ENCODE peak calls at places on chromosomes 1 and 21, in six cellular contexts. J is GM23248, Y is neural progenitor cell, B is MM.1S, R is PC-3, I is A673. E is an unnamed sample.

GRCh38 chr21:35020902-35021301 is 28.2 kb downstream of the RUNX1 start:
- DNase-seq in J (peak; percentile 66), Y (no peak), B (no peak), R (peak; percentile 61), I (no peak), E (no peak)

GRCh38 chr21:43321611-43322010 is 105.3 kb downstream of the SIK1 start:
- DNase-seq in J (no peak), Y (no peak), B (no peak), R (no peak), I (no peak), E (no peak)

GRCh38 chr1:111971396-111971795 is 18.1 kb downstream of the KCND3 start:
- DNase-seq in J (no peak), Y (no peak), B (no peak), R (no peak), I (no peak), E (no peak)

GRCh38 chr21:14591882-14592281 is 45.8 kb upstream of the SAMSN1 start:
- DNase-seq in J (peak; percentile 30), Y (no peak), B (no peak), R (peak; percentile 26), I (no peak), E (peak; percentile 66)

GRCh38 chr1:61079898-61080336 is 2.4 kb upstream of the NFIA start:
- DNase-seq in J (peak; percentile 83), Y (peak; percentile 60), B (no peak), R (peak; percentile 85), I (peak; percentile 97), E (peak; percentile 69)

GRCh38 chr1:232600430-232601258 is 29.3 kb downstream of the SIPA1L2 start:
- DNase-seq in J (no peak), Y (no peak), B (no peak), R (no peak), I (no peak), E (peak; percentile 28)

GRCh38 chr1:6108937-6109636 is 63.4 kb downstream of the KCNAB2 start:
- DNase-seq in J (peak; percentile 73), Y (peak; percentile 66), B (peak; percentile 24), R (peak; percentile 89), I (peak; percentile 77), E (peak; percentile 14)

GRCh38 chr1:42014823-42015222 is 96.1 kb upstream of the HIVEP3 start:
- DNase-seq in J (no peak), Y (no peak), B (no peak), R (no peak), I (no peak), E (no peak)

GRCh38 chr21:30044447-30045064 is 104.8 kb upstream of the GRIK1 start:
- DNase-seq in J (peak; percentile 28), Y (peak; percentile 31), B (peak; percentile 23), R (peak; percentile 70), I (peak; percentile 45), E (peak; percentile 3)

GRCh38 chr1:25569599-25570458 is 26.4 kb downstream of the LDLRAP1 start:
- DNase-seq in J (peak; percentile 31), Y (no peak), B (no peak), R (peak; percentile 17), I (no peak), E (peak; percentile 65)

GRCh38 chr1:228647523-228648444 is 87.5 kb upstream of the RHOU start:
- DNase-seq in J (peak; percentile 69), Y (peak; percentile 77), B (no peak), R (peak; percentile 87), I (peak; percentile 63), E (peak; percentile 37)

GRCh38 chr1:98429851-98430496 is 231.5 kb upstream of the SNX7 start:
- DNase-seq in J (no peak), Y (peak; percentile 25), B (no peak), R (peak; percentile 42), I (peak; percentile 69), E (no peak)

GRCh38 chr1:23528245-23528978 is 2.6 kb downstream of the E2F2 start:
- DNase-seq in J (peak; percentile 89), Y (no peak), B (peak; percentile 96), R (peak; percentile 97), I (peak; percentile 87), E (peak; percentile 69)

GRCh38 chr1:57707631-57708030 is 283.8 kb upstream of the DAB1 start:
- DNase-seq in J (no peak), Y (no peak), B (no peak), R (no peak), I (peak; percentile 75), E (no peak)

GRCh38 chr1:151831605-151832004 is at the start of gene RORC:
- DNase-seq in J (no peak), Y (no peak), B (no peak), R (no peak), I (no peak), E (no peak)

GRCh38 chr1:197222025-197222685 is 45.9 kb upstream of the CRB1 start:
- DNase-seq in J (no peak), Y (no peak), B (no peak), R (peak; percentile 66), I (no peak), E (no peak)

GRCh38 chr1:119440908-119441307 is 26.0 kb downstream of the HSD3B2 start:
- DNase-seq in J (no peak), Y (peak; percentile 17), B (no peak), R (no peak), I (no peak), E (no peak)

GRCh38 chr1:2311184-2312032 is 79.9 kb downstream of the MORN1 start:
- DNase-seq in J (peak; percentile 79), Y (peak; percentile 86), B (peak; percentile 21), R (peak; percentile 64), I (peak; percentile 87), E (peak; percentile 57)

GRCh38 chr1:20686878-20687725 is 25.9 kb upstream of the DDOST start:
- DNase-seq in J (no peak), Y (no peak), B (no peak), R (no peak), I (no peak), E (no peak)

GRCh38 chr1:206686486-206687249 is 2.0 kb downstream of the MAPKAPK2 start:
- DNase-seq in J (no peak), Y (no peak), B (no peak), R (no peak), I (no peak), E (no peak)

GRCh38 chr1:205918955-205919746 is 24.1 kb downstream of the SLC26A9 start:
- DNase-seq in J (peak; percentile 78), Y (peak; percentile 74), B (peak; percentile 81), R (peak; percentile 94), I (peak; percentile 80), E (peak; percentile 84)

GRCh38 chr1:101309334-101310221 is 72.8 kb downstream of the S1PR1 start:
- DNase-seq in J (peak; percentile 72), Y (peak; percentile 71), B (peak; percentile 40), R (peak; percentile 57), I (peak; percentile 66), E (peak; percentile 67)
- TF ChIP-seq EZH2 in J (no peak), Y (no peak), B (no peak), R (no peak), I (no peak), E (no peak)

DNA sequence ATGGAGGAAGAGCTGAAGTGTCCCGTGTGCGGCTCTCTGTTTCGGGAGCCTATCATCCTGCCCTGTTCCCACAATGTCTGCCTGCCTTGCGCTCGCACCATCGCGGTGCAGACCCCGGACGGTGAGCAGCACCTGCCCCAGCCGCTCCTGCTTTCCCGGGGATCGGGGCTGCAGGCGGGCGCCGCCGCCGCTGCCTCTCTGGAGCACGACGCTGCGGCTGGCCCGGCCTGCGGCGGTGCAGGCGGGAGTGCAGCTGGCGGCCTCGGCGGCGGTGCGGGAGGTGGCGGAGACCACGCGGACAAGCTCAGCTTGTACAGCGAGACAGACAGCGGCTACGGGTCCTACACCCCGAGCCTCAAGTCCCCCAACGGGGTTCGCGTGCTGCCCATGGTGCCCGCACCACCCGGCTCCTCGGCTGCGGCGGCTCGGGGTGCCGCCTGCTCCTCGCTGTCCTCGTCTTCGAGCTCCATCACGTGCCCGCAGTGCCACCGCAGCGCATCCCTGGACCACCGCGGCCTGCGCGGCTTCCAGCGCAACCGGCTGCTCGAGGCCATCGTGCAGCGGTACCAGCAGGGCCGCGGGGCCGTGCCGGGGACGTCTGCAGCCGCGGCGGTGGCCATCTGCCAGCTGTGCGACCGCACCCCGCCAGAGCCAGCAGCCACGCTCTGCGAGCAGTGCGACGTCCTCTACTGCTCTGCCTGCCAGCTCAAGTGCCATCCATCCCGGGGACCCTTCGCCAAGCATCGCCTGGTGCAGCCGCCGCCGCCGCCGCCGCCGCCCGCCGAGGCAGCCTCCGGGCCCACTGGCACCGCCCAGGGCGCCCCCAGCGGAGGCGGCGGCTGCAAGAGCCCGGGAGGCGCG is 1.3 kb downstream of the TRIM67 start:
- DNase-seq in J (peak; percentile 14), Y (peak; percentile 60), B (no peak), R (no peak), I (no peak), E (no peak)
- TF ChIP-seq EZH2 in J (peak; percentile 73), Y (peak; percentile 80), B (no peak), R (no peak), I (peak; percentile 64), E (peak; percentile 96)

GRCh38 chr21:37040212-37040611 is 32.7 kb downstream of the PIGP start:
- DNase-seq in J (no peak), Y (no peak), B (no peak), R (no peak), I (no peak), E (no peak)
- TF ChIP-seq EZH2 in J (no peak), Y (no peak), B (no peak), R (no peak), I (no peak), E (no peak)

DNA sequence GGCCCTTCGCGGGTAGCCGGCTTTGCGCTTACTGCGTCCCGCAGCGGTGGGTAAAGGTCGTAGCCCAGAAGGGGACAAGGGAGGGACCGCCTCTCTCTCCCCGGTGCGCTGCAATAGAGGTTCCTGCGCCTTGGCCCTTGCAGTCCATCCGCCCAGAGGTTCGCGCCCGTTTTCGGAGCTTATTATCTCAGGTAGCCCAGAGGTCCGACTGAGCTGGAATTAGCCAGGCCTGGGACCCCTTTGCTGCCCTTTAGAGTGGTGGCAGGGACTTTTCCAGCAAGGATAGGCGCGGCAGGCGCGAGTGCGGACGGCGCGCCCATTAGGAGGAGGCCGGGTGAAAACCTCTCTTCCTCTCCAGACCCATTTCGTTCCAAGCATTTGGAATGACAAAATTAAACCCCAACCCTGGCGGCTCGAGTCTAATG is 5.0 kb downstream of the LHX4 start:
- DNase-seq in J (no peak), Y (peak; percentile 70), B (no peak), R (no peak), I (no peak), E (no peak)
- TF ChIP-seq EZH2 in J (peak; percentile 67), Y (peak; percentile 98), B (no peak), R (no peak), I (no peak), E (no peak)

E was measured in fibroblast of lung.